ENCODE peak calls at places on chromosomes 7 and 10, in eight cellular contexts. A is CD4-positive, alpha-beta T cell; R is aorta; Q is Peyer's patch; S is SJCRH30; Z is CD4-positive, alpha-beta memory T cell; T is gastrocnemius medialis; K is MM.1S. L is an unnamed sample.

GRCh38 chr10:113273151-113273876 is 279.5 kb upstream of the HABP2 start:
- DNase-seq in A (no peak), R (no peak), Q (no peak), S (peak; percentile 13), Z (no peak), T (no peak), K (no peak), L (peak; percentile 57)

GRCh38 chr7:78794101-78794500 is 659.4 kb downstream of the MAGI2 start:
- DNase-seq in A (no peak), R (no peak), Q (no peak), S (no peak), Z (no peak), T (no peak), K (no peak), L (no peak)

GRCh38 chr10:58565256-58565655 is 52.6 kb downstream of the BICC1 start:
- DNase-seq in A (no peak), R (no peak), Q (no peak), S (peak; percentile 47), Z (no peak), T (no peak), K (no peak), L (no peak)

GRCh38 chr7:139594911-139595476 is 71.5 kb downstream of the CLEC2L start:
- DNase-seq in A (no peak), R (no peak), Q (no peak), S (no peak), Z (no peak), T (no peak), K (no peak), L (no peak)

GRCh38 chr10:46048152-46048551 is 2.1 kb upstream of the MSMB start:
- DNase-seq in A (no peak), R (no peak), Q (no peak), S (no peak), Z (no peak), T (no peak), K (no peak), L (no peak)

GRCh38 chr7:141577043-141577839 is 26.0 kb downstream of the AGK start:
- DNase-seq in A (no peak), R (no peak), Q (no peak), S (no peak), Z (no peak), T (no peak), K (no peak), L (no peak)

GRCh38 chr7:40836218-40836617 is 701.4 kb downstream of the SUGCT start:
- DNase-seq in A (no peak), R (no peak), Q (no peak), S (no peak), Z (no peak), T (no peak), K (no peak), L (no peak)

GRCh38 chr7:22477876-22478450 is 22.0 kb downstream of the STEAP1B start:
- DNase-seq in A (no peak), R (no peak), Q (no peak), S (no peak), Z (no peak), T (no peak), K (no peak), L (no peak)

GRCh38 chr10:133164816-133165555 is 5.0 kb downstream of the KNDC1 start:
- DNase-seq in A (no peak), R (peak; percentile 56), Q (peak; percentile 39), S (no peak), Z (no peak), T (no peak), K (no peak), L (no peak)

GRCh38 chr10:9636206-9636605 is 1381.5 kb upstream of the CELF2 start:
- DNase-seq in A (no peak), R (no peak), Q (no peak), S (no peak), Z (no peak), T (no peak), K (no peak), L (no peak)

GRCh38 chr7:55130079-55130476 is 111.3 kb downstream of the EGFR start:
- DNase-seq in A (no peak), R (no peak), Q (no peak), S (no peak), Z (no peak), T (no peak), K (no peak), L (no peak)

GRCh38 chr7:3300221-3300650 is 816 bp upstream of the SDK1 start:
- DNase-seq in A (no peak), R (peak; percentile 75), Q (no peak), S (peak; percentile 29), Z (no peak), T (no peak), K (no peak), L (no peak)

GRCh38 chr7:81903115-81903514 is 133.3 kb upstream of the HGF start:
- DNase-seq in A (no peak), R (no peak), Q (no peak), S (no peak), Z (no peak), T (no peak), K (no peak), L (no peak)

GRCh38 chr10:116665541-116666125 is 44.9 kb downstream of the PNLIPRP2 start:
- DNase-seq in A (no peak), R (no peak), Q (no peak), S (peak; percentile 75), Z (no peak), T (no peak), K (no peak), L (peak; percentile 22)

GRCh38 chr7:21850531-21851285 is 95.0 kb downstream of the CDCA7L start:
- DNase-seq in A (no peak), R (no peak), Q (no peak), S (peak; percentile 44), Z (no peak), T (no peak), K (no peak), L (no peak)

GRCh38 chr7:26156454-26157365 is 4.7 kb downstream of the NFE2L3 start:
- DNase-seq in A (no peak), R (no peak), Q (no peak), S (peak; percentile 70), Z (peak; percentile 82), T (no peak), K (peak; percentile 91), L (no peak)

GRCh38 chr10:97123713-97124112 is 62.0 kb downstream of the SLIT1 start:
- DNase-seq in A (no peak), R (peak; percentile 6), Q (no peak), S (peak; percentile 97), Z (no peak), T (no peak), K (no peak), L (no peak)

GRCh38 chr10:30997536-30998252 is 34.0 kb downstream of the ZNF438 start:
- DNase-seq in A (no peak), R (no peak), Q (no peak), S (no peak), Z (no peak), T (no peak), K (peak; percentile 44), L (no peak)

GRCh38 chr10:31000867-31001266 is 30.8 kb downstream of the ZNF438 start:
- DNase-seq in A (no peak), R (no peak), Q (no peak), S (no peak), Z (no peak), T (no peak), K (no peak), L (no peak)

GRCh38 chr10:31000071-31000787 is 31.4 kb downstream of the ZNF438 start:
- DNase-seq in A (no peak), R (no peak), Q (peak; percentile 58), S (no peak), Z (no peak), T (no peak), K (no peak), L (no peak)

GRCh38 chr10:31001740-31002139 is 29.9 kb downstream of the ZNF438 start:
- DNase-seq in A (no peak), R (no peak), Q (no peak), S (no peak), Z (no peak), T (no peak), K (no peak), L (no peak)

GRCh38 chr10:30999084-30999712 is 32.5 kb downstream of the ZNF438 start:
- DNase-seq in A (no peak), R (no peak), Q (peak; percentile 50), S (no peak), Z (peak; percentile 7), T (peak; percentile 40), K (no peak), L (peak; percentile 38)
- H3K27ac ChIP-seq in A (no peak overlapping the region), R (no peak overlapping the region), Q (peak overlapping the region; percentile 72), S (no peak overlapping the region), Z (peak overlapping the region; percentile 44), T (peak overlapping the region; percentile 72), K (no peak overlapping the region), L (no peak overlapping the region)

GRCh38 chr10:106935978-106936451 is 228.5 kb downstream of the SORCS1 start:
- DNase-seq in A (no peak), R (no peak), Q (no peak), S (no peak), Z (no peak), T (no peak), K (peak; percentile 57), L (no peak)
- H3K27ac ChIP-seq in A (no peak overlapping the region), R (no peak overlapping the region), Q (no peak overlapping the region), S (no peak overlapping the region), Z (no peak overlapping the region), T (no peak overlapping the region), K (peak overlapping the region; percentile 66), L (no peak overlapping the region)

DNA sequence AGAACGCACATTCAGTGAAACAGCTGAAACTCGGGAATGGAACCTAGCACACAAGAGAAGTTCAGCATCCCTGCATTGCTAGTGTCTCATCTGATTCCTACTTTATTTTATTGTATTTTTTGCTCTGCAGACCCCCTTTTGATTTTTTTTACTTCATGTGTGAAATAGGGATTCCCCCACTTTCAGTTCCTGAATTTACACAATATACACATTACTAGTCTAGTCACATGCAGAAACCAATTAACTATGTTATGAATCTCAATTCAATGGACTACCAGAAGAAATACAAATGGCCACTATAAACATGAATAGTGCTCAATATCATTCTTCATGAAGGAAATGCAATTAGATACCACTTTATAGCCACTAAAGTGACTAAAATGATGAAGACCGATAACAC is 386.1 kb upstream of the COBL start:
- DNase-seq in A (no peak), R (no peak), Q (no peak), S (no peak), Z (no peak), T (no peak), K (peak; percentile 17), L (no peak)
- H3K27ac ChIP-seq in A (no peak overlapping the region), R (no peak overlapping the region), Q (no peak overlapping the region), S (no peak overlapping the region), Z (no peak overlapping the region), T (no peak overlapping the region), K (no peak overlapping the region), L (no peak overlapping the region)

DNA sequence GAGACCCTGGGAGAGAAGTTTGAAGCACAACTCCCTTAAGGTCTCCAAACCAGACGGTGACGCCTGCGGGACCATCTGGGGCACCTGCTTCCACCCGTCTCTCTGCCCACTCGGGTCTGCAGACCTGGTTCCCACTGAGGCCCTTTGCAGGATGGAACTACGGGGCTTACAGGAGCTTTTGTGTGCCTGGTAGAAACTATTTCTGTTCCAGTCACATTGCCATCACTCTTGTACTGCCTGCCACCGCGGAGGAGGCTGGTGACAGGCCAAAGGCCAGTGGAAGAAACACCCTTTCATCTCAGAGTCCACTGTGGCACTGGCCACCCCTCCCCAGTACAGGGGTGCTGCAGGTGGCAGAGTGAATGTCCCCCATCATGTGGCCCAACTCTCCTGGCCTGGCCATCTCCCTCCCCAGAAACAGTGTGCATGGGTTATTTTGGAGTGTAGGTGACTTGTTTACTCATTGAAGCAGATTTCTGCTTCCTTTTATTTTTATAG is 10.8 kb downstream of the SERPINE1 start:
- DNase-seq in A (no peak), R (no peak), Q (peak; percentile 68), S (no peak), Z (no peak), T (no peak), K (no peak), L (no peak)
- H3K27ac ChIP-seq in A (no peak overlapping the region), R (peak overlapping the region; percentile 2), Q (peak overlapping the region; percentile 78), S (peak overlapping the region; percentile 87), Z (no peak overlapping the region), T (peak overlapping the region; percentile 66), K (no peak overlapping the region), L (peak overlapping the region; percentile 52)

GRCh38 chr7:134290286-134290685 is 26.4 kb downstream of the SLC35B4 start:
- DNase-seq in A (no peak), R (no peak), Q (no peak), S (no peak), Z (no peak), T (no peak), K (no peak), L (no peak)
- H3K27ac ChIP-seq in A (no peak overlapping the region), R (no peak overlapping the region), Q (no peak overlapping the region), S (peak overlapping the region; percentile 46), Z (no peak overlapping the region), T (no peak overlapping the region), K (no peak overlapping the region), L (no peak overlapping the region)